ENCODE peak calls at places on chromosomes 6 and 20, in four cellular contexts. One of them, this sample, is unnamed.

GRCh38 chr6:161418458-161418945 is 144.6 kb upstream of the AGPAT4 start:
- DNase-seq in SK-N-SH: peak; percentile 61
- DNase-seq in astrocyte of the spinal cord: peak; percentile 95
- DNase-seq in cardiac muscle cell: peak; percentile 94
- DNase-seq in this sample: peak; percentile 85

GRCh38 chr20:11136691-11137090 is 462.9 kb upstream of the JAG1 start:
- DNase-seq in SK-N-SH: no peak
- DNase-seq in astrocyte of the spinal cord: no peak
- DNase-seq in cardiac muscle cell: no peak
- DNase-seq in this sample: no peak

GRCh38 chr6:107116328-107116892 is 1.1 kb upstream of the BEND3 start:
- DNase-seq in SK-N-SH: peak; percentile 51
- DNase-seq in astrocyte of the spinal cord: peak; percentile 32
- DNase-seq in cardiac muscle cell: peak; percentile 19
- DNase-seq in this sample: no peak

GRCh38 chr6:444653-445275 is 53.2 kb downstream of the IRF4 start:
- DNase-seq in SK-N-SH: no peak
- DNase-seq in astrocyte of the spinal cord: no peak
- DNase-seq in cardiac muscle cell: no peak
- DNase-seq in this sample: no peak

GRCh38 chr20:41003143-41003932 is 25.3 kb upstream of the TOP1 start:
- DNase-seq in SK-N-SH: no peak
- DNase-seq in astrocyte of the spinal cord: peak; percentile 99
- DNase-seq in cardiac muscle cell: peak; percentile 96
- DNase-seq in this sample: peak; percentile 96

GRCh38 chr20:50303573-50304500 is 113.2 kb downstream of the CEBPB start:
- DNase-seq in SK-N-SH: peak; percentile 76
- DNase-seq in astrocyte of the spinal cord: peak; percentile 67
- DNase-seq in cardiac muscle cell: peak; percentile 98
- DNase-seq in this sample: peak; percentile 95

GRCh38 chr6:81768150-81768942 is 15.9 kb upstream of the TENT5A start:
- DNase-seq in SK-N-SH: no peak
- DNase-seq in astrocyte of the spinal cord: no peak
- DNase-seq in cardiac muscle cell: no peak
- DNase-seq in this sample: no peak

GRCh38 chr20:49340161-49340966 is 62.5 kb upstream of the ZNFX1 start:
- DNase-seq in SK-N-SH: peak; percentile 52
- DNase-seq in astrocyte of the spinal cord: no peak
- DNase-seq in cardiac muscle cell: no peak
- DNase-seq in this sample: peak; percentile 32

GRCh38 chr20:3071610-3072529 is at the start of gene OXT:
- DNase-seq in SK-N-SH: no peak
- DNase-seq in astrocyte of the spinal cord: no peak
- DNase-seq in cardiac muscle cell: peak; percentile 49
- DNase-seq in this sample: no peak

GRCh38 chr6:75201901-75202672 is 3.8 kb downstream of the COL12A1 start:
- DNase-seq in SK-N-SH: peak; percentile 11
- DNase-seq in astrocyte of the spinal cord: peak; percentile 58
- DNase-seq in cardiac muscle cell: peak; percentile 60
- DNase-seq in this sample: no peak

GRCh38 chr6:11214438-11214837 is 18.0 kb downstream of the NEDD9 start:
- DNase-seq in SK-N-SH: no peak
- DNase-seq in astrocyte of the spinal cord: no peak
- DNase-seq in cardiac muscle cell: no peak
- DNase-seq in this sample: peak; percentile 26

GRCh38 chr20:3192226-3193015 is 12.1 kb downstream of the DDRGK1 start:
- DNase-seq in SK-N-SH: no peak
- DNase-seq in astrocyte of the spinal cord: no peak
- DNase-seq in cardiac muscle cell: no peak
- DNase-seq in this sample: no peak

GRCh38 chr20:7470912-7471311 is 469.3 kb downstream of the HAO1 start:
- DNase-seq in SK-N-SH: no peak
- DNase-seq in astrocyte of the spinal cord: no peak
- DNase-seq in cardiac muscle cell: no peak
- DNase-seq in this sample: no peak

GRCh38 chr6:72798196-72798595 is 176.3 kb downstream of the KCNQ5 start:
- DNase-seq in SK-N-SH: no peak
- DNase-seq in astrocyte of the spinal cord: peak; percentile 57
- DNase-seq in cardiac muscle cell: peak; percentile 24
- DNase-seq in this sample: no peak

GRCh38 chr20:33578510-33578909 is 83.6 kb upstream of the C20orf144 start:
- DNase-seq in SK-N-SH: peak; percentile 66
- DNase-seq in astrocyte of the spinal cord: peak; percentile 56
- DNase-seq in cardiac muscle cell: peak; percentile 44
- DNase-seq in this sample: peak; percentile 87

GRCh38 chr6:16276991-16277981 is 38.9 kb downstream of the GMPR start:
- DNase-seq in SK-N-SH: peak; percentile 33
- DNase-seq in astrocyte of the spinal cord: peak; percentile 90
- DNase-seq in cardiac muscle cell: peak; percentile 89
- DNase-seq in this sample: peak; percentile 86

GRCh38 chr6:14549319-14549770 is 431.8 kb downstream of the CD83 start:
- DNase-seq in SK-N-SH: no peak
- DNase-seq in astrocyte of the spinal cord: no peak
- DNase-seq in cardiac muscle cell: no peak
- DNase-seq in this sample: no peak

GRCh38 chr6:56058636-56059035 is 183.2 kb upstream of the BMP5 start:
- DNase-seq in SK-N-SH: no peak
- DNase-seq in astrocyte of the spinal cord: no peak
- DNase-seq in cardiac muscle cell: peak; percentile 59
- DNase-seq in this sample: no peak

GRCh38 chr6:138977646-138978167 is 10.3 kb downstream of the REPS1 start:
- DNase-seq in SK-N-SH: no peak
- DNase-seq in astrocyte of the spinal cord: no peak
- DNase-seq in cardiac muscle cell: no peak
- DNase-seq in this sample: no peak

GRCh38 chr6:149060300-149060984 is 257.1 kb upstream of the TAB2 start:
- DNase-seq in SK-N-SH: peak; percentile 59
- DNase-seq in astrocyte of the spinal cord: no peak
- DNase-seq in cardiac muscle cell: peak; percentile 35
- DNase-seq in this sample: no peak

GRCh38 chr6:26175428-26176181 is 88.4 kb downstream of the HFE start:
- DNase-seq in SK-N-SH: no peak
- DNase-seq in astrocyte of the spinal cord: peak; percentile 77
- DNase-seq in cardiac muscle cell: peak; percentile 82
- DNase-seq in this sample: peak; percentile 77

GRCh38 chr20:58366016-58366415 is 23.0 kb upstream of the VAPB start:
- DNase-seq in SK-N-SH: no peak
- DNase-seq in astrocyte of the spinal cord: no peak
- DNase-seq in cardiac muscle cell: no peak
- DNase-seq in this sample: no peak

GRCh38 chr6:21846541-21847451 is 253.2 kb downstream of the SOX4 start:
- DNase-seq in SK-N-SH: peak; percentile 35
- DNase-seq in astrocyte of the spinal cord: no peak
- DNase-seq in cardiac muscle cell: no peak
- DNase-seq in this sample: no peak

GRCh38 chr20:34074101-34074760 is 37.8 kb downstream of the EIF2S2 start:
- DNase-seq in SK-N-SH: no peak
- DNase-seq in astrocyte of the spinal cord: no peak
- DNase-seq in cardiac muscle cell: no peak
- DNase-seq in this sample: no peak

GRCh38 chr6:112018619-112019416 is 35.1 kb upstream of the CCN6 start:
- DNase-seq in SK-N-SH: peak; percentile 61
- DNase-seq in astrocyte of the spinal cord: no peak
- DNase-seq in cardiac muscle cell: peak; percentile 51
- DNase-seq in this sample: peak; percentile 46

GRCh38 chr6:168906251-168906845 is 347.3 kb downstream of the THBS2 start:
- DNase-seq in SK-N-SH: no peak
- DNase-seq in astrocyte of the spinal cord: no peak
- DNase-seq in cardiac muscle cell: no peak
- DNase-seq in this sample: no peak

GRCh38 chr6:142716097-142716496 is 228.9 kb downstream of the HIVEP2 start:
- DNase-seq in SK-N-SH: no peak
- DNase-seq in astrocyte of the spinal cord: no peak
- DNase-seq in cardiac muscle cell: no peak
- DNase-seq in this sample: no peak

DNA sequence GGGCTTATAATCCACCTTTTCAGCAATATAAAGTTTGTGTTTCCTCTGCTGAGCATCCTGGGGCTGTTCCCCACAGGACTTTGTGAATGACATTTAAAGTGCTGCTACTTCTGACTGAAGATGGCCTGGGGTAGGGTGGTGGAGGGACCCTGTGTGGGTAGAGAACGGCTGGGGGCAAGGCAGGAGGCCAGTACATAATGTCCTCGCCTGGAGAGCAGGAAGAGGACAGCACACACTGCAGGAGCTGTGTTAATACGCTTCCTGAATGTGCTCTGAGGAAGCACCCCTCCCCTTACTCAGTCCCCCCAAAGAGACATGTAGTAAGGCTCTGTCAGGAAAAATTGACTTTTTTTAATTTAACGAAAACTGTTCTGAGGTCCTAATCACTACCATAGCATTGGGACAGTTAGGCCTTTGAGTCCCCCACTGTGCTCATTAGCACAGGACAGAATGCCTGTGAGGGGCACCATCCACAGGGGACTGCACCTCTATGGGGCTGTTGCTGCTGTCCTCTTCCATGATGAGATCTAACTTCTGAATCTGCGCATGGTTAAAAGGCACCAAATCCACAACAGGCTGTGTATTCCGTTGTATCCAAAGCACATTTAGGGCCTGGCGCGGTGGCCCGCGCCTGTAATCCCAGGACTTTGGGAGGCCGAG is 68.5 kb downstream of the LYRM4 start:
- DNase-seq in SK-N-SH: no peak
- DNase-seq in astrocyte of the spinal cord: no peak
- DNase-seq in cardiac muscle cell: no peak
- DNase-seq in this sample: no peak
- TF ChIP-seq CTCF in SK-N-SH: no peak
- TF ChIP-seq CTCF in astrocyte of the spinal cord: no peak
- TF ChIP-seq CTCF in cardiac muscle cell: no peak
- TF ChIP-seq CTCF in this sample: no peak

GRCh38 chr6:132977413-132977812 is 163.0 kb downstream of the RPS12 start:
- DNase-seq in SK-N-SH: no peak
- DNase-seq in astrocyte of the spinal cord: no peak
- DNase-seq in cardiac muscle cell: no peak
- DNase-seq in this sample: no peak
- TF ChIP-seq CTCF in SK-N-SH: no peak
- TF ChIP-seq CTCF in astrocyte of the spinal cord: no peak
- TF ChIP-seq CTCF in cardiac muscle cell: no peak
- TF ChIP-seq CTCF in this sample: no peak

GRCh38 chr6:136334853-136335252 is 45.2 kb upstream of the BCLAF1 start:
- DNase-seq in SK-N-SH: no peak
- DNase-seq in astrocyte of the spinal cord: no peak
- DNase-seq in cardiac muscle cell: no peak
- DNase-seq in this sample: no peak
- TF ChIP-seq CTCF in SK-N-SH: peak; percentile 25
- TF ChIP-seq CTCF in astrocyte of the spinal cord: peak; percentile 10
- TF ChIP-seq CTCF in cardiac muscle cell: peak; percentile 7
- TF ChIP-seq CTCF in this sample: no peak

DNA sequence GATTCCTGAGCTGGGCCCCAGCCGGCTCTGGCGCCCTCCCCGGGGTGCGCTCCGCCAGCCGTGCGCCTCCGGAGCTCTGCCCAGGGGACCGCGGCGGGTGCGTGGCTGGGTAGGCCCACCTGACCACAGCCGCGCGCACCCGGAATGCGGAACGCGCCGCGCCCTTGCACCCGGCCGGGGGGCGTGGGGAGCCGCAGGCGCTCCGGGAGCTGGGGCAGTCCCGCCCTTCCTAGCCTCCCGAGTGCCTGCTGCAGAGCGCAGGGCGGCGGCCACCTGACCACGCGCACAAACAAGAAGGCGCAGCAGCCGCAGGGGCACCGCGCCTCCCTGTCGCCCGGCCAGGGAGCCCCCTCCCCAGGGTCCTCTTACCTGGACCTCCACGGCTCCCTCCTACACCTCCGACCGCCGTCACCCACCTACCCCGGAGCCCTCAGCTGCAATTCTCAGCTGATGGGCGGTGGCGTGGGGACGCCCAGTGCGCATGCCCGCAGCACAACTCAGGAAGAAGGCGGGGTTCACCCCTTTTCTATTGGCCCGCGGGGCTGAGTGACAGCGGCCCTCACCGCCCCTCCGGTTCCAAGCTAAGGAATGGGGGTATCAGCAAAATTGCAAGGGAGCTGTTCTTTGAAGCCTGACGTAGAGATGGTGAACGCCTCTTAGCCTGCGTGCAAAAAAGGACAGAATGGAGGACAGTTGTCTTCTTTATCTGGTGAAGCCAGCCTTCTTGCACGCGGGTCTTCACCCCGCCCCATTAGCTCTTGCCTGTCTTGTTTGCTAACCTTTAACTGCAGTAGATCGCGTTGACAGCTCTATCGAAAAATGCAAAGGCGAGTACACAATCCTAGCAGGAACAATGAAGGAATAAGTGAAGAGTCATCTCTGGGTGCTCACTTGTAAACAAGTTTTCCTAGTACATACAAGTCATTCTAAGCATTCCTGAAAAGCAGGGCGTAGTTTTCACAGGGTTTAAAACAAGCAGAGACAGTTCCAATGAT is at the start of gene STX7:
- DNase-seq in SK-N-SH: peak; percentile 93
- DNase-seq in astrocyte of the spinal cord: peak; percentile 90
- DNase-seq in cardiac muscle cell: peak; percentile 92
- DNase-seq in this sample: peak; percentile 81
- TF ChIP-seq CTCF in SK-N-SH: no peak
- TF ChIP-seq CTCF in astrocyte of the spinal cord: no peak
- TF ChIP-seq CTCF in cardiac muscle cell: no peak
- TF ChIP-seq CTCF in this sample: no peak

GRCh38 chr6:117795234-117795633 is 111.8 kb upstream of the SLC35F1 start:
- DNase-seq in SK-N-SH: no peak
- DNase-seq in astrocyte of the spinal cord: no peak
- DNase-seq in cardiac muscle cell: no peak
- DNase-seq in this sample: no peak
- TF ChIP-seq CTCF in SK-N-SH: no peak
- TF ChIP-seq CTCF in astrocyte of the spinal cord: no peak
- TF ChIP-seq CTCF in cardiac muscle cell: no peak
- TF ChIP-seq CTCF in this sample: no peak

DNA sequence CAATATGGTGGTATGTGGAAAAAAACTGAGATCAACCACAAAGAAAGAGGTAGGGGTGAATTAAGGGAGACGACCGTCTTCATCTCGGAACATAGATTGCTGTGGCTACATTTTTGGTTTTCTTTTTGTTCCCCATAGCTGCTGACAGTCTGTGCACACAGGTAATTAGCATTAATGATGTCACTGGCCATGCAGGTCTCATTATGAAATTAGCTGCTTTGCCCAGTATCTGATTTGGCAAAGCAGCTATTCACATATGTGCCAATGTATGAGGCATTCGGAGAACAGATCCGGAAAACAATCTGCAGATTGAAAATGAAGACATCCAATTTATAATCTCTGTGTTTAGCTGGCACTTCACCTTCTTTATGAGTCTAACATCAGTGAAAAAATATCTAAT is 13.1 kb downstream of the NOX3 start:
- DNase-seq in SK-N-SH: peak; percentile 47
- DNase-seq in astrocyte of the spinal cord: no peak
- DNase-seq in cardiac muscle cell: no peak
- DNase-seq in this sample: no peak
- TF ChIP-seq CTCF in SK-N-SH: no peak
- TF ChIP-seq CTCF in astrocyte of the spinal cord: no peak
- TF ChIP-seq CTCF in cardiac muscle cell: no peak
- TF ChIP-seq CTCF in this sample: no peak